ENCODE peak calls at places on chromosomes 13 and 19, in five cellular contexts. One of them, this sample, is unnamed.

GRCh38 chr19:3250675-3251074 is 26.2 kb downstream of the CELF5 start:
- DNase-seq in germinal center: peak
- DNase-seq in NCI-H69: peak
- DNase-seq in CD4-positive, alpha-beta T cell: no peak
- DNase-seq in WTC11: peak
- DNase-seq in this sample: peak

GRCh38 chr19:1428738-1429391 is 9.3 kb upstream of the RPS15 start:
- DNase-seq in germinal center: no peak
- DNase-seq in WTC11: no peak
- DNase-seq in CD4-positive, alpha-beta T cell: no peak
- DNase-seq in NCI-H69: no peak
- DNase-seq in this sample: no peak

GRCh38 chr13:94168784-94169512 is 310.5 kb downstream of the DCT start:
- DNase-seq in WTC11: no peak
- DNase-seq in NCI-H69: no peak
- DNase-seq in germinal center: no peak
- DNase-seq in CD4-positive, alpha-beta T cell: no peak
- DNase-seq in this sample: no peak

GRCh38 chr19:18345296-18345695 is 4.9 kb downstream of the PGPEP1 start:
- DNase-seq in CD4-positive, alpha-beta T cell: no peak
- DNase-seq in NCI-H69: no peak
- DNase-seq in germinal center: no peak
- DNase-seq in WTC11: no peak
- DNase-seq in this sample: no peak

GRCh38 chr19:38667552-38668205 is 20.2 kb downstream of the ACTN4 start:
- DNase-seq in CD4-positive, alpha-beta T cell: no peak
- DNase-seq in WTC11: no peak
- DNase-seq in germinal center: peak
- DNase-seq in NCI-H69: no peak
- DNase-seq in this sample: no peak

GRCh38 chr13:76992548-76993001 is 694 bp downstream of the CLN5 start:
- DNase-seq in germinal center: no peak
- DNase-seq in CD4-positive, alpha-beta T cell: no peak
- DNase-seq in WTC11: peak
- DNase-seq in NCI-H69: peak
- DNase-seq in this sample: no peak

GRCh38 chr19:32599258-32599657 is 18.3 kb downstream of the PDCD5 start:
- DNase-seq in germinal center: no peak
- DNase-seq in CD4-positive, alpha-beta T cell: no peak
- DNase-seq in WTC11: no peak
- DNase-seq in NCI-H69: no peak
- DNase-seq in this sample: no peak

GRCh38 chr13:109166807-109167206 is 537.4 kb downstream of the MYO16 start:
- DNase-seq in WTC11: no peak
- DNase-seq in NCI-H69: no peak
- DNase-seq in CD4-positive, alpha-beta T cell: no peak
- DNase-seq in germinal center: no peak
- DNase-seq in this sample: no peak

GRCh38 chr19:18985257-18985656 is 44.2 kb upstream of the HOMER3 start:
- DNase-seq in CD4-positive, alpha-beta T cell: no peak
- DNase-seq in germinal center: no peak
- DNase-seq in WTC11: no peak
- DNase-seq in NCI-H69: no peak
- DNase-seq in this sample: no peak

GRCh38 chr13:113183450-113184129 is 24.9 kb downstream of the PCID2 start:
- DNase-seq in NCI-H69: peak
- DNase-seq in germinal center: no peak
- DNase-seq in WTC11: no peak
- DNase-seq in CD4-positive, alpha-beta T cell: no peak
- DNase-seq in this sample: no peak

GRCh38 chr19:7637374-7638256 is 705 bp downstream of the STXBP2 start:
- DNase-seq in germinal center: no peak
- DNase-seq in WTC11: no peak
- DNase-seq in CD4-positive, alpha-beta T cell: no peak
- DNase-seq in NCI-H69: peak
- DNase-seq in this sample: no peak

GRCh38 chr19:1107655-1108261 is 4.0 kb downstream of the GPX4 start:
- DNase-seq in NCI-H69: no peak
- DNase-seq in germinal center: no peak
- DNase-seq in WTC11: no peak
- DNase-seq in CD4-positive, alpha-beta T cell: no peak
- DNase-seq in this sample: no peak

GRCh38 chr13:98761126-98761978 is 8.9 kb upstream of the SLC15A1 start:
- DNase-seq in germinal center: no peak
- DNase-seq in WTC11: no peak
- DNase-seq in NCI-H69: no peak
- DNase-seq in CD4-positive, alpha-beta T cell: no peak
- DNase-seq in this sample: no peak

GRCh38 chr19:10018219-10018618 is 4.9 kb downstream of the RDH8 start:
- DNase-seq in WTC11: no peak
- DNase-seq in germinal center: no peak
- DNase-seq in CD4-positive, alpha-beta T cell: no peak
- DNase-seq in NCI-H69: no peak
- DNase-seq in this sample: no peak

GRCh38 chr19:3365447-3366103 is 808 bp upstream of the NFIC start:
- DNase-seq in germinal center: no peak
- DNase-seq in NCI-H69: peak
- DNase-seq in WTC11: no peak
- DNase-seq in CD4-positive, alpha-beta T cell: no peak
- DNase-seq in this sample: no peak

GRCh38 chr19:40445006-40445312 is 824 bp upstream of the SERTAD3 start:
- DNase-seq in NCI-H69: no peak
- DNase-seq in germinal center: no peak
- DNase-seq in CD4-positive, alpha-beta T cell: no peak
- DNase-seq in WTC11: no peak
- DNase-seq in this sample: no peak

GRCh38 chr19:51742736-51743288 is 8.9 kb downstream of the FPR1 start:
- DNase-seq in WTC11: no peak
- DNase-seq in NCI-H69: no peak
- DNase-seq in germinal center: no peak
- DNase-seq in CD4-positive, alpha-beta T cell: no peak
- DNase-seq in this sample: no peak

GRCh38 chr19:42140125-42140754 is 8.0 kb upstream of the POU2F2 start:
- DNase-seq in germinal center: no peak
- DNase-seq in CD4-positive, alpha-beta T cell: no peak
- DNase-seq in WTC11: peak
- DNase-seq in NCI-H69: no peak
- DNase-seq in this sample: no peak

GRCh38 chr19:32308436-32309077 is 36.9 kb upstream of the ZNF507 start:
- DNase-seq in WTC11: no peak
- DNase-seq in germinal center: no peak
- DNase-seq in NCI-H69: no peak
- DNase-seq in CD4-positive, alpha-beta T cell: no peak
- DNase-seq in this sample: no peak

GRCh38 chr19:38063921-38064320 is 156.9 kb downstream of the SIPA1L3 start:
- DNase-seq in CD4-positive, alpha-beta T cell: no peak
- DNase-seq in NCI-H69: no peak
- DNase-seq in WTC11: no peak
- DNase-seq in germinal center: no peak
- DNase-seq in this sample: no peak

GRCh38 chr19:34662919-34663318 is 14.0 kb downstream of the SCGB2B2 start:
- DNase-seq in NCI-H69: peak
- DNase-seq in WTC11: peak
- DNase-seq in germinal center: peak
- DNase-seq in CD4-positive, alpha-beta T cell: peak
- DNase-seq in this sample: peak

GRCh38 chr13:76991432-76991795 is 467 bp upstream of the CLN5 start:
- DNase-seq in CD4-positive, alpha-beta T cell: peak
- DNase-seq in NCI-H69: peak
- DNase-seq in germinal center: peak
- DNase-seq in WTC11: no peak
- DNase-seq in this sample: peak

GRCh38 chr13:45989607-45990006 is 62.9 kb downstream of the ZC3H13 start:
- DNase-seq in germinal center: no peak
- DNase-seq in CD4-positive, alpha-beta T cell: no peak
- DNase-seq in NCI-H69: no peak
- DNase-seq in WTC11: no peak
- DNase-seq in this sample: no peak

GRCh38 chr13:66530158-66530557 is 700.0 kb downstream of the PCDH9 start:
- DNase-seq in NCI-H69: no peak
- DNase-seq in CD4-positive, alpha-beta T cell: no peak
- DNase-seq in WTC11: no peak
- DNase-seq in germinal center: no peak
- DNase-seq in this sample: no peak

GRCh38 chr19:18173572-18174294 is at the start of gene IFI30:
- DNase-seq in germinal center: peak
- DNase-seq in NCI-H69: peak
- DNase-seq in CD4-positive, alpha-beta T cell: no peak
- DNase-seq in WTC11: peak
- DNase-seq in this sample: peak

GRCh38 chr13:80551650-80552497 is 210.9 kb upstream of the SPRY2 start:
- DNase-seq in NCI-H69: no peak
- DNase-seq in CD4-positive, alpha-beta T cell: no peak
- DNase-seq in germinal center: no peak
- DNase-seq in WTC11: no peak
- DNase-seq in this sample: no peak

GRCh38 chr13:31923134-31923763 is 108.3 kb upstream of the FRY start:
- DNase-seq in CD4-positive, alpha-beta T cell: no peak
- DNase-seq in germinal center: no peak
- DNase-seq in WTC11: no peak
- DNase-seq in NCI-H69: no peak
- DNase-seq in this sample: no peak

GRCh38 chr13:110405597-110406450 is 98.7 kb downstream of the COL4A2 start:
- DNase-seq in germinal center: no peak
- DNase-seq in NCI-H69: no peak
- DNase-seq in CD4-positive, alpha-beta T cell: no peak
- DNase-seq in WTC11: no peak
- DNase-seq in this sample: no peak

GRCh38 chr13:22103046-22103445 is 432.2 kb downstream of the FGF9 start:
- DNase-seq in germinal center: no peak
- DNase-seq in CD4-positive, alpha-beta T cell: no peak
- DNase-seq in WTC11: peak
- DNase-seq in NCI-H69: no peak
- DNase-seq in this sample: no peak

GRCh38 chr19:57708641-57709354 is at the start of gene ZNF154:
- DNase-seq in NCI-H69: no peak
- DNase-seq in germinal center: peak
- DNase-seq in CD4-positive, alpha-beta T cell: peak
- DNase-seq in WTC11: peak
- DNase-seq in this sample: peak

GRCh38 chr19:48755787-48756674 is 707 bp downstream of the FGF21 start:
- DNase-seq in CD4-positive, alpha-beta T cell: no peak
- DNase-seq in NCI-H69: no peak
- DNase-seq in WTC11: no peak
- DNase-seq in germinal center: no peak
- DNase-seq in this sample: no peak

GRCh38 chr13:46860734-46861133 is 36.1 kb downstream of the HTR2A start:
- DNase-seq in WTC11: no peak
- DNase-seq in CD4-positive, alpha-beta T cell: no peak
- DNase-seq in germinal center: no peak
- DNase-seq in NCI-H69: no peak
- DNase-seq in this sample: no peak

GRCh38 chr13:102402292-102402691 is 444 bp upstream of the FGF14 start:
- DNase-seq in germinal center: peak
- DNase-seq in NCI-H69: peak
- DNase-seq in CD4-positive, alpha-beta T cell: no peak
- DNase-seq in WTC11: peak
- DNase-seq in this sample: no peak

This sample was measured in effector memory CD8-positive, alpha-beta T cell.